ENCODE peak calls at places on chromosomes 6 and 20, in four cellular contexts. E, V, U and T are unnamed samples.

GRCh38 chr6:120826253-120826652 is 508.0 kb downstream of the TBC1D32 start:
- DNase-seq in E (peak), V (no peak), U (peak), T (no peak)

GRCh38 chr6:149026530-149026942 is 279.7 kb downstream of the UST start:
- DNase-seq in E (peak), V (no peak), U (peak), T (peak)

GRCh38 chr20:14036567-14036966 is 41.3 kb downstream of the MACROD2 start:
- DNase-seq in E (no peak), V (no peak), U (no peak), T (no peak)

GRCh38 chr20:51643390-51643789 is 100.9 kb upstream of the NFATC2 start:
- DNase-seq in E (no peak), V (no peak), U (peak), T (no peak)

GRCh38 chr6:75550544-75551167 is 51.0 kb upstream of the SENP6 start:
- DNase-seq in E (no peak), V (no peak), U (no peak), T (no peak)

GRCh38 chr6:37698264-37699137 is 818 bp upstream of the MDGA1 start:
- DNase-seq in E (peak), V (peak), U (peak), T (no peak)

GRCh38 chr20:38674178-38675133 is 49.8 kb upstream of the SLC32A1 start:
- DNase-seq in E (peak), V (peak), U (peak), T (no peak)

GRCh38 chr6:51553246-51554015 is 534.0 kb downstream of the PKHD1 start:
- DNase-seq in E (peak), V (no peak), U (no peak), T (no peak)

GRCh38 chr6:308768-309167 is 16.5 kb downstream of the DUSP22 start:
- DNase-seq in E (no peak), V (no peak), U (no peak), T (no peak)

GRCh38 chr20:20412750-20413149 is 44.8 kb downstream of the INSM1 start:
- DNase-seq in E (no peak), V (no peak), U (no peak), T (no peak)

GRCh38 chr6:28682542-28682941 is 156.9 kb downstream of the GPX5 start:
- DNase-seq in E (no peak), V (no peak), U (no peak), T (no peak)

GRCh38 chr6:25041676-25042598 is 106.2 kb upstream of the RIPOR2 start:
- DNase-seq in E (no peak), V (no peak), U (no peak), T (no peak)

GRCh38 chr20:8518878-8519277 is 386.8 kb downstream of the PLCB1 start:
- DNase-seq in E (no peak), V (no peak), U (no peak), T (no peak)

GRCh38 chr6:6315660-6316059 is 4.8 kb downstream of the F13A1 start:
- DNase-seq in E (peak), V (no peak), U (peak), T (no peak)

GRCh38 chr20:44785768-44786167 is 24.6 kb downstream of the RIMS4 start:
- DNase-seq in E (peak), V (no peak), U (no peak), T (no peak)

GRCh38 chr20:62111148-62111547 is 11.1 kb upstream of the LSM14B start:
- DNase-seq in E (no peak), V (no peak), U (no peak), T (no peak)

GRCh38 chr6:35603326-35604202 is 85.2 kb downstream of the FKBP5 start:
- DNase-seq in E (no peak), V (no peak), U (peak), T (no peak)

GRCh38 chr20:33830371-33830770 is 19.2 kb downstream of the CHMP4B start:
- DNase-seq in E (no peak), V (no peak), U (no peak), T (no peak)

GRCh38 chr6:159169193-159169555 is at the start of gene FNDC1:
- DNase-seq in E (peak), V (no peak), U (no peak), T (no peak)

GRCh38 chr20:37523012-37523391 is 2.0 kb downstream of the NNAT start:
- DNase-seq in E (no peak), V (no peak), U (no peak), T (no peak)

GRCh38 chr6:87472525-87473418 is at the start of gene SLC35A1:
- DNase-seq in E (peak), V (peak), U (peak), T (peak)
- TF ChIP-seq CTCF in E (no peak), V (peak), U (peak), T (no peak)

GRCh38 chr6:106508836-106509235 is 120.5 kb downstream of the RTN4IP1 start:
- DNase-seq in E (no peak), V (no peak), U (peak), T (no peak)

GRCh38 chr6:106511274-106512047 is 117.8 kb downstream of the RTN4IP1 start:
- DNase-seq in E (peak), V (peak), U (peak), T (no peak)

GRCh38 chr6:106509420-106510089 is 119.7 kb downstream of the RTN4IP1 start:
- DNase-seq in E (peak), V (no peak), U (peak), T (no peak)

GRCh38 chr6:106512048-106512957 is 117.0 kb downstream of the RTN4IP1 start:
- DNase-seq in E (peak), V (peak), U (peak), T (no peak)

DNA sequence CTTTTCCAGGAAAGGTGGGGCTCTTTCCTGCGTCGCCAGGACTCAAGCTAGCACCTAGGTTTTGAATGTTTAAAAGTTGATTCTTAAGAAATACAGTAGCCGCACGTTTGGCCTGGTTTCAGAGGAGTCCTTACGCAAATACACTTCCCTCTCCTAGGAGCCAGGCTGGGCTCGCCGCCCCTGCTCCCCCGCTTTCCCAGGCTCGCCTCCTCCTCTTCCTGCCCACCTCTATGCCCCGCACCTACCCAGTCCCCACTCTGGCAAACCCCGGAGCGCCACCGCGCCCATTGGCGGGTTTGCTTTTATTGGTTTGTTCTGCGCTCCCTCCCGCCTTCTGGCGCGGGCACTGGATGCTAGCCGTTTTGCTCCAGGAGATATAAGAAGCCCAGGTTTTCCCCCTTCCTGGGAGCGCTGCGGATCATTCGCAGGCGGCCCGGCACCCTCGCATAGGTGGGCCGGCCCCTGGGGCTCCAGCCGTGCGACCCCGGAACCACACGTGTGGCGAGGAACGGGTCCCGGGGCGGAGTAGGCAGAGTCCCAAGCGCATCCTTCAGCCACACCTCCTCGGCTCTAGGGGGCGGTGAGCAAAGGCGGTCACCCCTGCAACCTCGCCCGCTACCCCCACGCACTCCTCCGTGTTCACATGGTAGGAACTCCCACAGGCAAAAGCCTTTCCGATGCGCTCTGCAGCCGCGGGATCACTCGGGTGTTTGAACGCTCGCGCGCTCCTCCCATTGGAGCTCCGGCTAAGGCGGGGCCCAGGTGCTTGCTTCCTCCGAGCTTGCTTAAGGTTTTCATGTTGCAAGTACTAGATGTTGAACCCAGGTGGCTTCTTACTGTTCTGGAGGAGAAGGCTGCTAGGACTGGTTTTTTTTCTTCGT is 119.0 kb downstream of the RTN4IP1 start:
- DNase-seq in E (peak), V (peak), U (peak), T (no peak)
- TF ChIP-seq CTCF in E (peak), V (no peak), U (no peak), T (no peak)

DNA sequence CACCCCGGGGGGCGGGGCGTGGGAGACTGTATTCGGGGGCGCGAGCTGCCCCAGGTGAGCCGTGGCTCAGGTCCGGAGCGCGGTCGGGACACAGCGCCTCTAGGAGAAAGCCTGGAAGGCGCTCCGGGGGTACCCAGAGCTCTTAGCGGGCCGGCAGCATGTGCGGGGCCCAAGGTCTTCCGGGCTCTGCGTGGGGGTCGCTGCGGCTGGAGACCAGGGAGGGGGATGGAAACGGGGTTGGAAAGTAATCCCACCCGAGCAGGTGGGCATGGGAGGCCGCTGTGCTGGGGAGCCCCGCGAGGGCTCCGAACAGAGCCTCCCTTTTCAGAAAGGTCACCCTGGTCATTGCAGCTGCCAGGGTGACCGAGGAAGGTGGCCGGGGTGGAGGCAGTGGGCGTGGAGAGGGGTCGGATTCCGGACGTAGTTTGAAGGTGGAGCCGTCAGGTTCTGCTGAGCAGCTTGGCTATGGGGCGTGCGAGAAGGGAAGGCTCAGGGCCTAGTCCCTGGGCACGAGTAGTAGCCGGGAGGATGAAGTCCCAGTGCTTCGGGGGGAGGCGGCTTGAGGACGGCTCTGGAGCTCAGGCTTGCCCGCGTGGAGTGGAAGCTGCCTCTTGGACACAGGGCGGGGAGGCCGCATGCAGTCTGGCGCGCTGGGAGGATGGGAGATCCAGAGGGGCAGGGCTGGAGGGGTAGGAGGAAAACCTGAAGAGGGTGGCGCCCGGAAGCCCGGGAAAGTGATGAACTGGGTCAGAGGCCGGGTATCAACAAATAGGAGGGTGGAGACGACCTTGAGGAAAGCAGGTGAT is at the start of gene SIRT5:
- DNase-seq in E (peak), V (peak), U (peak), T (peak)
- TF ChIP-seq CTCF in E (no peak), V (no peak), U (no peak), T (no peak)

DNA sequence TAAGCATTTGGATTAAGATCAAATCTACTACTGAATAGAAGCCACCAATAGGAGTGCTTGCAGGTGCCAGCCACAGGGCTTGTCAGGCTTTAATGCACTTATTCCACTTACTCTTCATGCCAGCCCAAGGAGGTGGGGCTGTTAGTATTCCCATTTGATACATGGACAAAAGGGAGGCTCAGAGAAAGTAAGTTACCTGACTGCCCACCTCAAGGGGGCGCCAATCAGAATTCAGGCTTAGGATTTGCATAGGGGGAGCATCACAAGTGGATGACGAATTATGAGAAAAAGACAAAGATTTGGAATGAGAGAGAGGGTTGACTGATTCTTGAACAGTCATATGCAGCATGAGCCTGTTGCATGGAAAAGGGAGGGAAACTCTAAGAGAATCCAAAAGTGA is 188.4 kb upstream of the TSHZ2 start:
- DNase-seq in E (no peak), V (no peak), U (peak), T (no peak)
- TF ChIP-seq CTCF in E (peak), V (no peak), U (peak), T (peak)

DNA sequence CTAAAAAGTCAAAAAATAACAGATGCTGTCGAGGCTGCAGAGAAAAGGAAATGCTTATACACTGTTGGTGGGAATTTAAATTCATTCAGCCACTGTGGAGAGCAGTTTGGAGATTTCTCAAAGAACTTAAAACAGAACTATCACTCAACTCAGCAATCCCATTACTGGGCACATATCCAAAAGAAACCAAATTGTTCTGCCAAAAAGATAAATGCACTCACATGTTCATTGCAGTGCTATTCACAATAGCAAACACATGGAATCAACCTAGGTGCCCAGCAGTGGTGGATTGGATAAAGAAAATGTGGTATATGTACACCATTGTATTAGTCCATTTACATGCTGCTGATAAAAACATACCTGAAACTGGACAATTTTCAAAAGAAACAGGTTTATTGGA is 116.0 kb upstream of the VGLL2 start:
- DNase-seq in E (no peak), V (no peak), U (no peak), T (no peak)
- TF ChIP-seq CTCF in E (no peak), V (no peak), U (no peak), T (no peak)